ENCODE peak calls at places on chromosomes 3 and 15, in nine cellular contexts. O, W, F, P, C, T, J, S and R are unnamed samples.

GRCh38 chr3:99633887-99634558 is 4.4 kb upstream of the COL8A1 start:
- DNase-seq in O (no peak), W (no peak), F (no peak), P (no peak), C (no peak), T (no peak), J (no peak), S (no peak), R (no peak)

GRCh38 chr15:100721758-100722550 is 119.6 kb downstream of the ASB7 start:
- DNase-seq in O (no peak), W (no peak), F (peak; percentile 64), P (peak; percentile 56), C (no peak), T (peak; percentile 96), J (peak; percentile 98), S (peak; percentile 54), R (peak; percentile 43)

GRCh38 chr15:79432345-79433311 is 492 bp downstream of the MINAR1 start:
- DNase-seq in O (no peak), W (no peak), F (no peak), P (no peak), C (peak; percentile 79), T (no peak), J (peak; percentile 17), S (no peak), R (no peak)

GRCh38 chr3:70433091-70433490 is 120.7 kb upstream of the MDFIC2 start:
- DNase-seq in O (no peak), W (no peak), F (no peak), P (no peak), C (no peak), T (no peak), J (no peak), S (no peak), R (no peak)

GRCh38 chr3:111846717-111847116 is 12.3 kb upstream of the PHLDB2 start:
- DNase-seq in O (no peak), W (no peak), F (no peak), P (no peak), C (no peak), T (no peak), J (peak; percentile 54), S (no peak), R (no peak)

GRCh38 chr3:16216373-16216935 is 42.0 kb downstream of the GALNT15 start:
- DNase-seq in O (no peak), W (no peak), F (no peak), P (no peak), C (peak; percentile 54), T (no peak), J (no peak), S (no peak), R (no peak)

GRCh38 chr15:80694624-80695098 is 449 bp upstream of the ABHD17C start:
- DNase-seq in O (no peak), W (no peak), F (peak; percentile 59), P (peak; percentile 57), C (no peak), T (no peak), J (peak; percentile 29), S (no peak), R (no peak)

GRCh38 chr3:115858995-115859807 is 235.9 kb downstream of the GAP43 start:
- DNase-seq in O (no peak), W (no peak), F (no peak), P (no peak), C (no peak), T (no peak), J (no peak), S (no peak), R (no peak)

GRCh38 chr15:78527325-78527724 is 12.9 kb upstream of the PSMA4 start:
- DNase-seq in O (no peak), W (no peak), F (no peak), P (no peak), C (no peak), T (no peak), J (no peak), S (no peak), R (no peak)

GRCh38 chr3:67526246-67526645 is 128.2 kb downstream of the SUCLG2 start:
- DNase-seq in O (no peak), W (no peak), F (no peak), P (no peak), C (no peak), T (no peak), J (no peak), S (no peak), R (no peak)

GRCh38 chr3:153311531-153311930 is 149.5 kb downstream of the RAP2B start:
- DNase-seq in O (no peak), W (no peak), F (no peak), P (no peak), C (no peak), T (no peak), J (no peak), S (no peak), R (no peak)

GRCh38 chr3:183306798-183307671 is 54.0 kb downstream of the B3GNT5 start:
- DNase-seq in O (peak; percentile 21), W (peak; percentile 83), F (peak; percentile 91), P (no peak), C (no peak), T (peak; percentile 81), J (peak; percentile 50), S (peak; percentile 94), R (peak; percentile 33)

GRCh38 chr3:183310936-183311335 is 57.9 kb downstream of the B3GNT5 start:
- DNase-seq in O (no peak), W (no peak), F (no peak), P (no peak), C (no peak), T (no peak), J (no peak), S (no peak), R (no peak)

GRCh38 chr3:183307749-183308148 is 54.7 kb downstream of the B3GNT5 start:
- DNase-seq in O (no peak), W (no peak), F (peak; percentile 60), P (no peak), C (no peak), T (no peak), J (no peak), S (no peak), R (no peak)

GRCh38 chr3:183309276-183309675 is 56.2 kb downstream of the B3GNT5 start:
- DNase-seq in O (no peak), W (no peak), F (peak; percentile 76), P (no peak), C (no peak), T (no peak), J (no peak), S (peak; percentile 50), R (no peak)

GRCh38 chr3:183308746-183309145 is 55.7 kb downstream of the B3GNT5 start:
- DNase-seq in O (no peak), W (no peak), F (no peak), P (no peak), C (no peak), T (no peak), J (no peak), S (no peak), R (no peak)
- TF ChIP-seq EP300 in O (no peak), W (no peak), F (no peak), P (no peak), C (no peak), T (no peak), J (no peak), S (no peak), R (peak; percentile 23)

GRCh38 chr3:39125837-39126500 is 18.5 kb downstream of the TTC21A start:
- DNase-seq in O (no peak), W (no peak), F (no peak), P (no peak), C (no peak), T (peak; percentile 43), J (no peak), S (no peak), R (no peak)
- TF ChIP-seq EP300 in O (no peak), W (no peak), F (no peak), P (no peak), C (no peak), T (no peak), J (no peak), S (no peak), R (no peak)

GRCh38 chr15:92900712-92901052 is 558 bp downstream of the CHD2 start:
- DNase-seq in O (no peak), W (no peak), F (no peak), P (no peak), C (no peak), T (no peak), J (peak; percentile 50), S (no peak), R (no peak)

GRCh38 chr15:92898988-92899909 is 875 bp upstream of the CHD2 start:
- DNase-seq in O (no peak), W (no peak), F (no peak), P (no peak), C (no peak), T (no peak), J (peak; percentile 73), S (no peak), R (no peak)

GRCh38 chr15:92902020-92902419 is 1.9 kb downstream of the CHD2 start:
- DNase-seq in O (no peak), W (no peak), F (no peak), P (no peak), C (no peak), T (no peak), J (no peak), S (no peak), R (no peak)

GRCh38 chr15:92901053-92901761 is 1.1 kb downstream of the CHD2 start:
- DNase-seq in O (no peak), W (no peak), F (no peak), P (no peak), C (no peak), T (no peak), J (peak; percentile 51), S (no peak), R (no peak)

DNA sequence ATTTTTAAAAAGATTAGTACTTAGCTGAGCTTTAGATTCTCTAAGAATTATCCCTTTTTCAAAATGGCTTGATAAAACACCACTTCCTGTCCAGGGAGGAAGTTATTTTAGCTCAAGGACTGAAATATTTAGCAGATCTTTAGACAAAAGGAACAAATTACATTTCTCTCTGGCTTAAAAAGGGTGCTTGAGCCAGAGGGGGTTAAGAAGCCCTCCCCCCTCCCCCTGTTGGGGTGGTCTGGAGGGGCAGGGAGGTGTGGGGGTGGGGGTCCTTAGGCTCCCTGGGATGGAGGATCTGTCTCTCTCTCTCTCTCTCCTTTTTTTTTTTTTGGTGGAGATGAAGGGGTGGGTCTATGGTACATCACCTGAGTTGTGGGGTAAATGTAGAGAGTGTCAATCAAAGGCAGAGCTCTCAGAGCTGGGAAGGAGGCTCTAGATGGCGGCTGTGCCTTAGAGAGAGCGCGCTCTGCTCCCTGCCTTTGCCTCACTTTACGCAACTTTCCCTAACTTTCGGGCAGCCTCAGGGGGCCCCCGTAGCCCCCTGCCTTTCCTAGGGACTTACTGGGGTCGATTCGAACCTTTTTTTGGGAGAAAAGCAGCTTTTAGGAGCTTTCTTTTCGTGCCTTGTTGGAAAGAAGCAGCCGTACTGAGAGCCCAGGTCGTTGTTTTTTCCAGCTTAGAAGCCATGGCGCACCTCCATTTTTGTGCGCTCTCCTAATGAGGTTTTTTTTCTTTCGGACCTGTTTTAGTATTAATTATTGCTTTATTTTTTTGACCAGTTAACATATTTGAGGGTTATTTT is at the start of gene CHD2:
- DNase-seq in O (peak; percentile 82), W (no peak), F (peak; percentile 86), P (peak; percentile 70), C (peak; percentile 84), T (peak; percentile 74), J (peak; percentile 96), S (peak; percentile 86), R (peak; percentile 61)
- TF ChIP-seq EP300 in O (no peak), W (no peak), F (no peak), P (no peak), C (no peak), T (no peak), J (no peak), S (no peak), R (peak; percentile 94)

GRCh38 chr3:18656866-18657265 is 231.7 kb upstream of the SATB1 start:
- DNase-seq in O (no peak), W (no peak), F (no peak), P (no peak), C (no peak), T (no peak), J (no peak), S (no peak), R (no peak)
- TF ChIP-seq EP300 in O (no peak), W (no peak), F (no peak), P (no peak), C (no peak), T (no peak), J (no peak), S (no peak), R (no peak)